ENCODE peak calls at places on chromosomes 13 and 19, in six cellular contexts. One of them, this sample, is unnamed.

GRCh38 chr13:97848886-97849285 is 104.6 kb upstream of the IPO5 start:
- DNase-seq in fibroblast of mammary gland: no peak
- DNase-seq in epithelial cell of esophagus: no peak
- DNase-seq in stomach: no peak
- DNase-seq in adrenal gland: no peak
- DNase-seq in IMR-90: no peak
- DNase-seq in this sample: no peak

GRCh38 chr13:21095311-21095710 is 33.9 kb upstream of the LATS2 start:
- DNase-seq in fibroblast of mammary gland: no peak
- DNase-seq in adrenal gland: no peak
- DNase-seq in stomach: no peak
- DNase-seq in IMR-90: no peak
- DNase-seq in epithelial cell of esophagus: no peak
- DNase-seq in this sample: no peak

GRCh38 chr19:11382898-11383705 is 1.0 kb downstream of the EPOR start:
- DNase-seq in IMR-90: no peak
- DNase-seq in fibroblast of mammary gland: no peak
- DNase-seq in adrenal gland: peak
- DNase-seq in epithelial cell of esophagus: peak
- DNase-seq in stomach: peak
- DNase-seq in this sample: peak

GRCh38 chr19:41646589-41647204 is 19.8 kb upstream of the CEACAM4 start:
- DNase-seq in IMR-90: no peak
- DNase-seq in adrenal gland: no peak
- DNase-seq in epithelial cell of esophagus: no peak
- DNase-seq in fibroblast of mammary gland: peak
- DNase-seq in stomach: no peak
- DNase-seq in this sample: peak

GRCh38 chr19:34232566-34233481 is 21.5 kb upstream of the GARRE1 start:
- DNase-seq in IMR-90: peak
- DNase-seq in epithelial cell of esophagus: peak
- DNase-seq in fibroblast of mammary gland: peak
- DNase-seq in stomach: no peak
- DNase-seq in adrenal gland: peak
- DNase-seq in this sample: peak

GRCh38 chr13:44747179-44747578 is 171.0 kb upstream of the TSC22D1 start:
- DNase-seq in fibroblast of mammary gland: no peak
- DNase-seq in adrenal gland: no peak
- DNase-seq in epithelial cell of esophagus: no peak
- DNase-seq in stomach: no peak
- DNase-seq in IMR-90: no peak
- DNase-seq in this sample: no peak

GRCh38 chr19:15161028-15161984 is 39.5 kb downstream of the NOTCH3 start:
- DNase-seq in fibroblast of mammary gland: peak
- DNase-seq in stomach: no peak
- DNase-seq in epithelial cell of esophagus: no peak
- DNase-seq in adrenal gland: no peak
- DNase-seq in IMR-90: peak
- DNase-seq in this sample: peak

GRCh38 chr19:38692458-38693379 is 45.3 kb downstream of the ACTN4 start:
- DNase-seq in stomach: no peak
- DNase-seq in IMR-90: no peak
- DNase-seq in fibroblast of mammary gland: no peak
- DNase-seq in adrenal gland: no peak
- DNase-seq in epithelial cell of esophagus: no peak
- DNase-seq in this sample: no peak

GRCh38 chr13:98273824-98274786 is 97.0 kb upstream of the RNF113B start:
- DNase-seq in adrenal gland: no peak
- DNase-seq in epithelial cell of esophagus: no peak
- DNase-seq in IMR-90: peak
- DNase-seq in fibroblast of mammary gland: no peak
- DNase-seq in stomach: no peak
- DNase-seq in this sample: peak

GRCh38 chr13:33004454-33004853 is 11.8 kb upstream of the KL start:
- DNase-seq in stomach: no peak
- DNase-seq in epithelial cell of esophagus: no peak
- DNase-seq in adrenal gland: no peak
- DNase-seq in IMR-90: no peak
- DNase-seq in fibroblast of mammary gland: peak
- DNase-seq in this sample: peak

GRCh38 chr13:21478881-21479808 is 20.0 kb upstream of the ZDHHC20 start:
- DNase-seq in adrenal gland: peak
- DNase-seq in fibroblast of mammary gland: peak
- DNase-seq in stomach: no peak
- DNase-seq in IMR-90: peak
- DNase-seq in epithelial cell of esophagus: peak
- DNase-seq in this sample: peak

GRCh38 chr13:24684600-24684998 is 4.4 kb downstream of the ATP12A start:
- DNase-seq in fibroblast of mammary gland: peak
- DNase-seq in IMR-90: no peak
- DNase-seq in adrenal gland: no peak
- DNase-seq in stomach: no peak
- DNase-seq in epithelial cell of esophagus: peak
- DNase-seq in this sample: peak
- H3K4me3 ChIP-seq in fibroblast of mammary gland: no peak
- H3K4me3 ChIP-seq in IMR-90: no peak
- H3K4me3 ChIP-seq in adrenal gland: no peak
- H3K4me3 ChIP-seq in stomach: no peak
- H3K4me3 ChIP-seq in epithelial cell of esophagus: no peak
- H3K4me3 ChIP-seq in this sample: no peak

GRCh38 chr19:57825501-57825900 is 4.6 kb upstream of the ZNF587B start:
- DNase-seq in IMR-90: no peak
- DNase-seq in adrenal gland: no peak
- DNase-seq in stomach: no peak
- DNase-seq in fibroblast of mammary gland: no peak
- DNase-seq in epithelial cell of esophagus: no peak
- DNase-seq in this sample: peak

GRCh38 chr19:57829316-57829715 is 783 bp upstream of the ZNF587B start:
- DNase-seq in IMR-90: peak
- DNase-seq in stomach: no peak
- DNase-seq in epithelial cell of esophagus: no peak
- DNase-seq in adrenal gland: no peak
- DNase-seq in fibroblast of mammary gland: no peak
- DNase-seq in this sample: peak

GRCh38 chr19:57830071-57830602 is at the start of gene ZNF587B:
- DNase-seq in stomach: peak
- DNase-seq in epithelial cell of esophagus: peak
- DNase-seq in IMR-90: peak
- DNase-seq in fibroblast of mammary gland: peak
- DNase-seq in adrenal gland: no peak
- DNase-seq in this sample: peak
- TF ChIP-seq CTCF in stomach: peak
- TF ChIP-seq CTCF in epithelial cell of esophagus: peak
- TF ChIP-seq CTCF in IMR-90: peak
- TF ChIP-seq CTCF in fibroblast of mammary gland: peak
- TF ChIP-seq CTCF in adrenal gland: peak
- TF ChIP-seq CTCF in this sample: peak

GRCh38 chr13:83895994-83896580 is 13.8 kb upstream of the SLITRK1 start:
- DNase-seq in IMR-90: peak
- DNase-seq in stomach: no peak
- DNase-seq in epithelial cell of esophagus: peak
- DNase-seq in adrenal gland: no peak
- DNase-seq in fibroblast of mammary gland: peak
- DNase-seq in this sample: peak

GRCh38 chr13:83890358-83890757 is 8.1 kb upstream of the SLITRK1 start:
- DNase-seq in fibroblast of mammary gland: no peak
- DNase-seq in stomach: no peak
- DNase-seq in adrenal gland: no peak
- DNase-seq in epithelial cell of esophagus: no peak
- DNase-seq in IMR-90: no peak
- DNase-seq in this sample: no peak
- H3K4me3 ChIP-seq in fibroblast of mammary gland: no peak
- H3K4me3 ChIP-seq in stomach: no peak
- H3K4me3 ChIP-seq in adrenal gland: no peak
- H3K4me3 ChIP-seq in epithelial cell of esophagus: no peak
- H3K4me3 ChIP-seq in IMR-90: no peak
- H3K4me3 ChIP-seq in this sample: no peak

GRCh38 chr19:2337329-2337707 is 8.8 kb downstream of the SPPL2B start:
- DNase-seq in IMR-90: peak
- DNase-seq in fibroblast of mammary gland: peak
- DNase-seq in epithelial cell of esophagus: peak
- DNase-seq in adrenal gland: no peak
- DNase-seq in stomach: no peak
- DNase-seq in this sample: peak
- TF ChIP-seq CTCF in IMR-90: peak
- TF ChIP-seq CTCF in fibroblast of mammary gland: peak
- TF ChIP-seq CTCF in epithelial cell of esophagus: peak
- TF ChIP-seq CTCF in adrenal gland: no peak
- TF ChIP-seq CTCF in stomach: no peak
- TF ChIP-seq CTCF in this sample: peak

DNA sequence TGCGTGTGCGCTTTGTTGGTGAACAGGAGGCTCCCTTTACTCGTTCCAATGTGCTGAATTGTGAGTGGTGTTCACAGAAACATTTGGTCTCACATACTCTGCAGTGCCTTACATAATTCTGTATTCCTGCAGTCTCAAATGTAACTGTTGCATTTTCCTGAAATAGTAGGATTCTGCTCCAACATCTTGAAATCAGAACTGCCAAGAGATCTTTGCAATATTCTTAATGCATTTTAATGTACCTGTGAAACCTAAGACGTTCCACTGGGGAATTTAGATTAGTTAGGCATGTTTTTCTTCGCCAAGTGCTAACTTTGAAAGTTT is 166.5 kb downstream of the SLC7A1 start:
- DNase-seq in stomach: no peak
- DNase-seq in fibroblast of mammary gland: no peak
- DNase-seq in epithelial cell of esophagus: no peak
- DNase-seq in IMR-90: no peak
- DNase-seq in adrenal gland: no peak
- DNase-seq in this sample: no peak
- H3K4me3 ChIP-seq in stomach: peak
- H3K4me3 ChIP-seq in fibroblast of mammary gland: no peak
- H3K4me3 ChIP-seq in epithelial cell of esophagus: no peak
- H3K4me3 ChIP-seq in IMR-90: no peak
- H3K4me3 ChIP-seq in adrenal gland: no peak
- H3K4me3 ChIP-seq in this sample: no peak

DNA sequence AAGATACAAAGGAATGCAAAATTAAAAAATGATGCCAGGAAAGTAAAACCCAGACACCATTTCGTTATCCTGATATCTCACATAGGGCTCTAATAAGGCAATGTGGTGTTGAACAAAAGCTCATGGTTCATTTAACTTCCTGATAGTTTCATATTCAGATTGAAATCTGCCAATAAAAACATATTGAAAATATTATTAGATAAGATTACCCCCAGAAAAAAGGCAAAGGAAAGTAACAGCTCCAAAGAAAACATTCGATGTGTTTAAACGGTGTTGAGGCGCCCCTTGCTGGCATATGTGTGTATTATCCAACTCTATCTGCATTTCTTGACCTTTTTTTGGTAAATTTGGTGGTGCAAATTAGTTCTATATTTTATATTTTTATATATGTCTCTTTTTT is 75.9 kb downstream of the ESD start:
- DNase-seq in epithelial cell of esophagus: peak
- DNase-seq in adrenal gland: peak
- DNase-seq in stomach: peak
- DNase-seq in IMR-90: peak
- DNase-seq in fibroblast of mammary gland: peak
- DNase-seq in this sample: peak
- TF ChIP-seq CTCF in epithelial cell of esophagus: peak
- TF ChIP-seq CTCF in adrenal gland: peak
- TF ChIP-seq CTCF in stomach: peak
- TF ChIP-seq CTCF in IMR-90: peak
- TF ChIP-seq CTCF in fibroblast of mammary gland: peak
- TF ChIP-seq CTCF in this sample: peak

GRCh38 chr13:112692104-112692503 is 2.3 kb downstream of the ATP11A start:
- DNase-seq in epithelial cell of esophagus: no peak
- DNase-seq in adrenal gland: no peak
- DNase-seq in fibroblast of mammary gland: no peak
- DNase-seq in stomach: peak
- DNase-seq in IMR-90: no peak
- DNase-seq in this sample: no peak
- H3K4me3 ChIP-seq in epithelial cell of esophagus: no peak
- H3K4me3 ChIP-seq in adrenal gland: no peak
- H3K4me3 ChIP-seq in fibroblast of mammary gland: no peak
- H3K4me3 ChIP-seq in stomach: peak
- H3K4me3 ChIP-seq in IMR-90: no peak
- H3K4me3 ChIP-seq in this sample: no peak

GRCh38 chr13:107200491-107200890 is 632.6 kb upstream of the ARGLU1 start:
- DNase-seq in epithelial cell of esophagus: no peak
- DNase-seq in stomach: no peak
- DNase-seq in adrenal gland: no peak
- DNase-seq in IMR-90: peak
- DNase-seq in fibroblast of mammary gland: no peak
- DNase-seq in this sample: no peak

GRCh38 chr13:107208889-107209288 is 641.0 kb upstream of the ARGLU1 start:
- DNase-seq in adrenal gland: no peak
- DNase-seq in stomach: no peak
- DNase-seq in IMR-90: no peak
- DNase-seq in epithelial cell of esophagus: no peak
- DNase-seq in fibroblast of mammary gland: no peak
- DNase-seq in this sample: no peak

GRCh38 chr13:107202371-107203023 is 634.6 kb upstream of the ARGLU1 start:
- DNase-seq in fibroblast of mammary gland: peak
- DNase-seq in adrenal gland: no peak
- DNase-seq in epithelial cell of esophagus: peak
- DNase-seq in stomach: peak
- DNase-seq in IMR-90: peak
- DNase-seq in this sample: peak

GRCh38 chr13:107205318-107206112 is 637.6 kb upstream of the ARGLU1 start:
- DNase-seq in adrenal gland: peak
- DNase-seq in stomach: peak
- DNase-seq in fibroblast of mammary gland: peak
- DNase-seq in IMR-90: peak
- DNase-seq in epithelial cell of esophagus: peak
- DNase-seq in this sample: peak

GRCh38 chr13:107203146-107203847 is 635.4 kb upstream of the ARGLU1 start:
- DNase-seq in adrenal gland: no peak
- DNase-seq in IMR-90: no peak
- DNase-seq in fibroblast of mammary gland: peak
- DNase-seq in stomach: no peak
- DNase-seq in epithelial cell of esophagus: peak
- DNase-seq in this sample: peak
- TF ChIP-seq CTCF in adrenal gland: no peak
- TF ChIP-seq CTCF in IMR-90: no peak
- TF ChIP-seq CTCF in fibroblast of mammary gland: peak
- TF ChIP-seq CTCF in stomach: no peak
- TF ChIP-seq CTCF in epithelial cell of esophagus: peak
- TF ChIP-seq CTCF in this sample: peak

GRCh38 chr13:103517066-103517767 is 451.0 kb upstream of the SLC10A2 start:
- DNase-seq in epithelial cell of esophagus: no peak
- DNase-seq in adrenal gland: no peak
- DNase-seq in stomach: no peak
- DNase-seq in fibroblast of mammary gland: no peak
- DNase-seq in IMR-90: no peak
- DNase-seq in this sample: no peak
- H3K4me3 ChIP-seq in epithelial cell of esophagus: no peak
- H3K4me3 ChIP-seq in adrenal gland: no peak
- H3K4me3 ChIP-seq in stomach: no peak
- H3K4me3 ChIP-seq in fibroblast of mammary gland: no peak
- H3K4me3 ChIP-seq in IMR-90: no peak
- H3K4me3 ChIP-seq in this sample: no peak

DNA sequence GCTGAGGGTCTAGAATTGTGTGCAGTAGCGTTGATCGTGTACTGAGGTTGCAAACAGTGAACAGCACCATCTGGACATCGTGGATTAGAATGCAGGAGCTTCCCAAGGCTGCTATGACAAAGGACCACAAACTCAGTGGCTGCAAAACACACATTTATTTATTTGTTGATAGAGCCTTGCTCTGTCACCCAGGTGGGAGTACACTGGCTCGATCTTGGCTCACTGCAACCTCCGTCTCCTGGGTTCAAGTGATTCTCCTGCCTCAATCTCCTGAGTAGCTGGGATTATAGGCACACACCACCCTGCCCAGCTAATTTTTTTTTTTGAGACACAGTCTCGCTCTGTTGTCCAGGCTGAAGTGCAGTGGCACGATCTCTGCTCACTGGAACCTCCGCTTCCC is 2.3 kb upstream of the UHRF1 start:
- DNase-seq in IMR-90: no peak
- DNase-seq in epithelial cell of esophagus: no peak
- DNase-seq in adrenal gland: no peak
- DNase-seq in stomach: no peak
- DNase-seq in fibroblast of mammary gland: no peak
- DNase-seq in this sample: no peak
- TF ChIP-seq CTCF in IMR-90: no peak
- TF ChIP-seq CTCF in epithelial cell of esophagus: no peak
- TF ChIP-seq CTCF in adrenal gland: no peak
- TF ChIP-seq CTCF in stomach: no peak
- TF ChIP-seq CTCF in fibroblast of mammary gland: peak
- TF ChIP-seq CTCF in this sample: no peak

This sample was measured in choroid plexus epithelial cell.